ENCODE peak calls at places on chromosomes 13 and 19, in eight cellular contexts. I is PC-3, Y is neural progenitor cell, R is GM23338, G is HCT116, A is SK-N-SH, F is hepatocyte, U is MM.1S. K is an unnamed sample.

GRCh38 chr13:51502206-51502651 is 49.4 kb upstream of the INTS6 start:
- DNase-seq in I (no peak), Y (no peak), R (no peak), G (no peak), A (no peak), F (no peak), U (no peak), K (no peak)

GRCh38 chr13:40694426-40694825 is 28.0 kb upstream of the FOXO1 start:
- DNase-seq in I (no peak), Y (no peak), R (no peak), G (no peak), A (no peak), F (no peak), U (no peak), K (peak; percentile 60)

GRCh38 chr13:111204438-111205177 is 89.5 kb downstream of the ARHGEF7 start:
- DNase-seq in I (no peak), Y (peak; percentile 63), R (peak; percentile 73), G (no peak), A (peak; percentile 57), F (peak; percentile 85), U (no peak), K (no peak)

GRCh38 chr13:87919956-87920355 is 248.8 kb downstream of the SLITRK5 start:
- DNase-seq in I (no peak), Y (peak; percentile 8), R (peak; percentile 4), G (no peak), A (no peak), F (no peak), U (no peak), K (no peak)

GRCh38 chr19:3146677-3147100 is 10.9 kb downstream of the GNA15 start:
- DNase-seq in I (peak; percentile 20), Y (peak; percentile 27), R (peak; percentile 58), G (no peak), A (peak; percentile 79), F (no peak), U (peak; percentile 21), K (peak; percentile 38)

GRCh38 chr13:108961542-108962125 is 332.2 kb downstream of the MYO16 start:
- DNase-seq in I (peak; percentile 67), Y (peak; percentile 74), R (peak; percentile 75), G (peak; percentile 31), A (peak; percentile 63), F (peak; percentile 79), U (peak; percentile 78), K (peak; percentile 47)

GRCh38 chr19:30842926-30843325 is 470.7 kb downstream of the ZNF536 start:
- DNase-seq in I (no peak), Y (no peak), R (no peak), G (no peak), A (no peak), F (no peak), U (no peak), K (no peak)

GRCh38 chr13:59970847-59971246 is 192.9 kb downstream of the DIAPH3 start:
- DNase-seq in I (no peak), Y (no peak), R (peak; percentile 57), G (no peak), A (no peak), F (no peak), U (no peak), K (no peak)

GRCh38 chr13:51912091-51912490 is 50.3 kb downstream of the CCDC70 start:
- DNase-seq in I (peak; percentile 52), Y (no peak), R (no peak), G (no peak), A (no peak), F (no peak), U (no peak), K (peak; percentile 23)

GRCh38 chr13:74570834-74571233 is 436.6 kb upstream of the KLF12 start:
- DNase-seq in I (no peak), Y (no peak), R (no peak), G (peak; percentile 2), A (no peak), F (no peak), U (no peak), K (no peak)

DNA sequence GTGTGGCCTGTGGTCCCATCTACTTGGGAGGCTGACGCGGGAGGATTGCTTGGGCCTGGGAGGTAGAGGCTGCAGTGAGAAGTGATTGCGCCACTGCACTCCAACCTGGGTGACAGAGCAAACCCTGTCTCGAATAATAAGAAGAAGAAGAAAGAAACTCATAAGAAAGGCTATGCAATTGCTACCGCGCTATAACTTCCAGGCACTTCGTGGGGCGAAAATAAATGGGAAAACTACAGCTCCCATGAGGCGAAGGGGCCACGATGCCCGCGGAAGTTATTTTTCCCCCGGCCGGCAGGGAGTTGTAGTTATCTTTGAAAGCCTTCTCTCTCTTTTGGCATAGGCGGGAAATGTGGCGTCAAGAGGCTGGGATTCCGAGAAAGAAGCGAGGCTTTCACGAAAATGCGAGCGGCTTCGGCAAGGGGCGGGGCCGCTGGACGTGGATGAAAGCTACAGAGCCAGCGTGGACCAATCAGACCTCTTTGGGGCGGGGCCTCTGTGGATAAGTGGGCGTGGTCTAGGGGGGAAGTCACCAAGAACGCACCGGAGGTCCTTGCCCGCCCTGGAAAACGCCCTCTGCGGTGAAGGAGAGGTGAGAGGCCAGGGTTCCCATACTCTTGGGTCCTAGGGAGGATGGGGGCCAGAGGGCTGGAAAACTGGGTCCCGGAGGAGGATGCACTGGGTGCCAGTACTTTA is at the start of gene NUCB1:
- DNase-seq in I (peak; percentile 96), Y (peak; percentile 99), R (peak; percentile 100), G (peak; percentile 96), A (peak; percentile 98), F (peak; percentile 99), U (peak; percentile 99), K (peak; percentile 98)
- TF ChIP-seq CTCF in I (no peak), Y (peak; percentile 18), R (no peak), G (no peak), A (peak; percentile 32), F (peak; percentile 19), U (peak; percentile 9), K (peak; percentile 47)

DNA sequence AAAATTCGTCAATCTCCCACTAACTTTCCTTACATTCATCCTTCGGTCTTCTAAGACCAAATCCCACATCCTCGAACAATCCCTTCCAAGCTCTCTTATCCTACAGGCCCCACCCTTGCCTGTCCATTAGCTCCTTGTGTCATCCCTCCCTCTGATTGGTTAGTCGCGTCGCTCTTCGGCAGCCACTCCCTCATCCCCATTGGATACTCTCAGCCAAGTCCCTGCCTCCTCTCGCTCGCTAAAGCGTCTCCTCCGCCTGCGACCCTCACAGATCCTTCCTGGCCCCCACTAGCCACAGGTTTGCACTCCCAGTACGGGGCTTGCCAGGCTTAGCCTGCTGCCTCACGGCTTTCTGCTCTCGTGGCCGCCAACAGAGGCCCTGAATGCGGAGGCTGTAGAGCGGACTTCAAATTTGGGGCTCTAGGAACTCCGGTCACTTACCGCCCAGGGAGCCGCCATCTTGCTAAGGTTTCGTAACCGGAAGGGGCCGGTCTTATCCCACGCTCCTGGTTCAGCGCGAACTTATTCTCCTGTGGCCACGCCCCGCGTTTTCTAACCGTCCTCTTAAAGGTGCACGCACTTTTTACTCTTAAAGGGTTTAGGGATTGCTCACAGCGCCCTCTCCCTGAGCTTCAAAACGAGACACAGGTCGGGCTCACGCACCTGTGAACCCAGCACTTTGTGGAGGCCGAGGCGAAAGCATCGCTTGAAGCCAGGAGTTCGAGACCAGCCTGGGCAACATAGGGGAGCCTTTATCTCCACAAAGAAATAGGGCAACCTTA is at the start of gene DMAC2:
- DNase-seq in I (peak; percentile 97), Y (peak; percentile 99), R (peak; percentile 100), G (peak; percentile 99), A (peak; percentile 94), F (peak; percentile 99), U (peak; percentile 99), K (peak; percentile 100)
- H3K4me1 ChIP-seq in I (peaks cover 6% of the 10 kb centered on the region), Y (peaks cover 5% of the 10 kb centered on the region), R (peaks cover 8% of the 10 kb centered on the region), G (peaks cover 10% of the 10 kb centered on the region), A (no peaks in the 10 kb centered on the region), F (no peaks in the 10 kb centered on the region), U (peaks cover 4% of the 10 kb centered on the region), K (peaks cover 26% of the 10 kb centered on the region)

GRCh38 chr19:51375504-51376221 is 3.2 kb upstream of the NKG7 start:
- DNase-seq in I (no peak), Y (no peak), R (no peak), G (no peak), A (no peak), F (no peak), U (no peak), K (no peak)
- TF ChIP-seq EZH2phosphoT487 in I (no peak), Y (no peak), R (no peak), G (no peak), A (no peak), F (no peak), U (no peak), K (no peak)

GRCh38 chr19:55385236-55385748 is 440 bp upstream of the RPL28 start:
- DNase-seq in I (peak; percentile 99), Y (peak; percentile 98), R (peak; percentile 99), G (peak; percentile 90), A (peak; percentile 90), F (peak; percentile 95), U (peak; percentile 95), K (peak; percentile 96)

GRCh38 chr19:55383279-55383788 is 758 bp downstream of the TMEM238 start:
- DNase-seq in I (no peak), Y (no peak), R (peak; percentile 62), G (no peak), A (no peak), F (no peak), U (no peak), K (no peak)

GRCh38 chr19:55384576-55385235 is 614 bp upstream of the TMEM238 start:
- DNase-seq in I (no peak), Y (no peak), R (peak; percentile 40), G (no peak), A (peak; percentile 30), F (no peak), U (no peak), K (peak; percentile 63)

GRCh38 chr19:55382522-55383054 is 1.5 kb downstream of the TMEM238 start:
- DNase-seq in I (no peak), Y (no peak), R (no peak), G (no peak), A (no peak), F (no peak), U (no peak), K (no peak)

DNA sequence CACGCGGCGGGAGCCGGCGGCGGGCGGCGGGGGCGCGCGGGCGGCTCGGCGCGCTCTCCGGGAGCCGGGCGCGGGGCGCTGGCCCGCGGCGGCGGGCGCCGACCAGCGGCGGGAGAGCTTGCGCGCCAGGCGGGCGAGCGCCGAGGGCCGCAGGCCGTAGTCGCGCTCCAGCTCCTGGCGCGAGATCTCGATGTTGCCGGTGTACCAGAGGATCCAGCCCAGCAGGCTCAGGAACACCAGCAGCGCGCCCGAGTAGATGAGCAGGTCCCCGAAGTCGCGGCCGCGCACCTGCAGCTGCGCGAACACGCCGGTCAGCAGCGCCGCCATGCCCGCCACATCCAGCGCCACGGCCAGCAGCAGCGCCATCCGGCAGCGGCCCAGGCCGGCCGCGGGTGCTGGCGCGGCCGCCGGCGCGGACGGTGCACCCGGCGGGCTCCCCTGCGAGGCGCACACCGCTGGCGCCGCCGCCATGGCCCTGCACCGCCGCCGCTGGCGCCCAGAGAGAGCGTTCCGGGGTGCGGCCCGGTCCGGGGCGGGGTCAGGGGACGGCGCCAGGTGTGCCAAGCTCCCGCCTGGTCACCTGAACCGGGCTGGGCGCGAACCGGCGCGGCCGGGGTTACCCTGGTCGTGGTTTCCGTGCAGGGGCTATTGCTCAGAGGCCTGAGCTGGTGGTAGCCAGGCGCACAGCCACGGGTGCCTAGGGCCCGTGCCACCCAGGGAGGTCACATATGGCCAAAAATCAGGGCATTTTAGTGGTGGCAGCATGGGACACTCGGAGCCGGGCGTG is at the start of gene TMEM238:
- DNase-seq in I (peak; percentile 71), Y (peak; percentile 88), R (peak; percentile 90), G (no peak), A (peak; percentile 88), F (peak; percentile 86), U (peak; percentile 72), K (peak; percentile 87)
- TF ChIP-seq CTCF in I (no peak), Y (no peak), R (no peak), G (no peak), A (peak; percentile 16), F (peak; percentile 11), U (no peak), K (peak; percentile 14)

K was measured in OCI-LY7.